ENCODE peak calls at places on chromosomes 1 and 21, in ten cellular contexts. One of them, this sample, is unnamed.

GRCh38 chr21:34029724-34030528 is 43.5 kb upstream of the MRPS6 start:
- DNase-seq in fibroblast of lung: peak; percentile 89
- DNase-seq in right atrium auricular region: peak; percentile 66
- DNase-seq in body of pancreas: peak; percentile 36
- DNase-seq in esophagus squamous epithelium: no peak
- DNase-seq in colonic mucosa: peak; percentile 38
- DNase-seq in ovary: no peak
- DNase-seq in CD8-positive, alpha-beta T cell: peak; percentile 18
- DNase-seq in endodermal cell: peak; percentile 87
- DNase-seq in GM23248: peak; percentile 91
- DNase-seq in this sample: peak; percentile 87

GRCh38 chr1:31762726-31763670 is 1.1 kb downstream of the ADGRB2 start:
- DNase-seq in fibroblast of lung: peak; percentile 37
- DNase-seq in right atrium auricular region: no peak
- DNase-seq in body of pancreas: peak; percentile 73
- DNase-seq in esophagus squamous epithelium: no peak
- DNase-seq in colonic mucosa: peak; percentile 56
- DNase-seq in ovary: peak; percentile 68
- DNase-seq in CD8-positive, alpha-beta T cell: peak; percentile 70
- DNase-seq in endodermal cell: peak; percentile 94
- DNase-seq in GM23248: peak; percentile 76
- DNase-seq in this sample: peak; percentile 93

GRCh38 chr1:101820080-101820479 is 176.6 kb downstream of the OLFM3 start:
- DNase-seq in fibroblast of lung: peak; percentile 4
- DNase-seq in right atrium auricular region: no peak
- DNase-seq in body of pancreas: no peak
- DNase-seq in esophagus squamous epithelium: no peak
- DNase-seq in colonic mucosa: no peak
- DNase-seq in ovary: no peak
- DNase-seq in CD8-positive, alpha-beta T cell: no peak
- DNase-seq in endodermal cell: peak; percentile 57
- DNase-seq in GM23248: peak; percentile 30
- DNase-seq in this sample: peak; percentile 40

GRCh38 chr1:179541774-179542173 is 34.0 kb downstream of the NPHS2 start:
- DNase-seq in fibroblast of lung: no peak
- DNase-seq in right atrium auricular region: no peak
- DNase-seq in body of pancreas: no peak
- DNase-seq in esophagus squamous epithelium: no peak
- DNase-seq in colonic mucosa: no peak
- DNase-seq in ovary: no peak
- DNase-seq in CD8-positive, alpha-beta T cell: no peak
- DNase-seq in endodermal cell: no peak
- DNase-seq in GM23248: no peak
- DNase-seq in this sample: no peak

GRCh38 chr1:198922638-198923430 is 284.0 kb downstream of the PTPRC start:
- DNase-seq in fibroblast of lung: peak; percentile 58
- DNase-seq in right atrium auricular region: no peak
- DNase-seq in body of pancreas: no peak
- DNase-seq in esophagus squamous epithelium: no peak
- DNase-seq in colonic mucosa: no peak
- DNase-seq in ovary: no peak
- DNase-seq in CD8-positive, alpha-beta T cell: no peak
- DNase-seq in endodermal cell: no peak
- DNase-seq in GM23248: no peak
- DNase-seq in this sample: no peak

GRCh38 chr1:12102066-12102465 is 39.0 kb downstream of the TNFRSF8 start:
- DNase-seq in fibroblast of lung: no peak
- DNase-seq in right atrium auricular region: no peak
- DNase-seq in body of pancreas: no peak
- DNase-seq in esophagus squamous epithelium: no peak
- DNase-seq in colonic mucosa: no peak
- DNase-seq in ovary: no peak
- DNase-seq in CD8-positive, alpha-beta T cell: no peak
- DNase-seq in endodermal cell: no peak
- DNase-seq in GM23248: no peak
- DNase-seq in this sample: no peak

GRCh38 chr1:201793306-201793925 is 35.5 kb upstream of the IPO9 start:
- DNase-seq in fibroblast of lung: no peak
- DNase-seq in right atrium auricular region: no peak
- DNase-seq in body of pancreas: no peak
- DNase-seq in esophagus squamous epithelium: no peak
- DNase-seq in colonic mucosa: no peak
- DNase-seq in ovary: no peak
- DNase-seq in CD8-positive, alpha-beta T cell: no peak
- DNase-seq in endodermal cell: no peak
- DNase-seq in GM23248: no peak
- DNase-seq in this sample: no peak

GRCh38 chr1:25157846-25158245 is 74.5 kb downstream of the SYF2 start:
- DNase-seq in fibroblast of lung: no peak
- DNase-seq in right atrium auricular region: no peak
- DNase-seq in body of pancreas: no peak
- DNase-seq in esophagus squamous epithelium: no peak
- DNase-seq in colonic mucosa: no peak
- DNase-seq in ovary: no peak
- DNase-seq in CD8-positive, alpha-beta T cell: no peak
- DNase-seq in endodermal cell: no peak
- DNase-seq in GM23248: no peak
- DNase-seq in this sample: no peak

GRCh38 chr1:211420389-211420788 is 71.6 kb downstream of the RD3 start:
- DNase-seq in fibroblast of lung: peak; percentile 54
- DNase-seq in right atrium auricular region: no peak
- DNase-seq in body of pancreas: no peak
- DNase-seq in esophagus squamous epithelium: no peak
- DNase-seq in colonic mucosa: no peak
- DNase-seq in ovary: no peak
- DNase-seq in CD8-positive, alpha-beta T cell: no peak
- DNase-seq in endodermal cell: peak; percentile 58
- DNase-seq in GM23248: peak; percentile 55
- DNase-seq in this sample: peak; percentile 61
- H3K4me3 ChIP-seq in fibroblast of lung: no peak overlapping the region
- H3K4me3 ChIP-seq in right atrium auricular region: no peak overlapping the region
- H3K4me3 ChIP-seq in body of pancreas: no peak overlapping the region
- H3K4me3 ChIP-seq in esophagus squamous epithelium: no peak overlapping the region
- H3K4me3 ChIP-seq in colonic mucosa: no peak overlapping the region
- H3K4me3 ChIP-seq in ovary: no peak overlapping the region
- H3K4me3 ChIP-seq in CD8-positive, alpha-beta T cell: no peak overlapping the region
- H3K4me3 ChIP-seq in endodermal cell: no peak overlapping the region
- H3K4me3 ChIP-seq in GM23248: no peak overlapping the region
- H3K4me3 ChIP-seq in this sample: no peak overlapping the region

GRCh38 chr1:202858306-202858705 is 30.6 kb downstream of the RABIF start:
- DNase-seq in fibroblast of lung: no peak
- DNase-seq in right atrium auricular region: peak; percentile 82
- DNase-seq in body of pancreas: peak; percentile 46
- DNase-seq in esophagus squamous epithelium: no peak
- DNase-seq in colonic mucosa: no peak
- DNase-seq in ovary: peak; percentile 73
- DNase-seq in CD8-positive, alpha-beta T cell: no peak
- DNase-seq in endodermal cell: no peak
- DNase-seq in GM23248: peak; percentile 74
- DNase-seq in this sample: peak; percentile 81

GRCh38 chr1:202861420-202862121 is 27.4 kb downstream of the RABIF start:
- DNase-seq in fibroblast of lung: peak; percentile 90
- DNase-seq in right atrium auricular region: peak; percentile 94
- DNase-seq in body of pancreas: peak; percentile 85
- DNase-seq in esophagus squamous epithelium: peak; percentile 34
- DNase-seq in colonic mucosa: peak; percentile 95
- DNase-seq in ovary: peak; percentile 90
- DNase-seq in CD8-positive, alpha-beta T cell: peak; percentile 34
- DNase-seq in endodermal cell: peak; percentile 98
- DNase-seq in GM23248: peak; percentile 95
- DNase-seq in this sample: peak; percentile 97

GRCh38 chr1:202860744-202861419 is 28.1 kb downstream of the RABIF start:
- DNase-seq in fibroblast of lung: peak; percentile 46
- DNase-seq in right atrium auricular region: no peak
- DNase-seq in body of pancreas: peak; percentile 71
- DNase-seq in esophagus squamous epithelium: no peak
- DNase-seq in colonic mucosa: peak; percentile 89
- DNase-seq in ovary: peak; percentile 62
- DNase-seq in CD8-positive, alpha-beta T cell: peak; percentile 21
- DNase-seq in endodermal cell: peak; percentile 94
- DNase-seq in GM23248: peak; percentile 56
- DNase-seq in this sample: peak; percentile 66

GRCh38 chr1:202858789-202859414 is 30.0 kb downstream of the RABIF start:
- DNase-seq in fibroblast of lung: no peak
- DNase-seq in right atrium auricular region: peak; percentile 62
- DNase-seq in body of pancreas: peak; percentile 17
- DNase-seq in esophagus squamous epithelium: no peak
- DNase-seq in colonic mucosa: no peak
- DNase-seq in ovary: peak; percentile 64
- DNase-seq in CD8-positive, alpha-beta T cell: no peak
- DNase-seq in endodermal cell: no peak
- DNase-seq in GM23248: peak; percentile 15
- DNase-seq in this sample: no peak

DNA sequence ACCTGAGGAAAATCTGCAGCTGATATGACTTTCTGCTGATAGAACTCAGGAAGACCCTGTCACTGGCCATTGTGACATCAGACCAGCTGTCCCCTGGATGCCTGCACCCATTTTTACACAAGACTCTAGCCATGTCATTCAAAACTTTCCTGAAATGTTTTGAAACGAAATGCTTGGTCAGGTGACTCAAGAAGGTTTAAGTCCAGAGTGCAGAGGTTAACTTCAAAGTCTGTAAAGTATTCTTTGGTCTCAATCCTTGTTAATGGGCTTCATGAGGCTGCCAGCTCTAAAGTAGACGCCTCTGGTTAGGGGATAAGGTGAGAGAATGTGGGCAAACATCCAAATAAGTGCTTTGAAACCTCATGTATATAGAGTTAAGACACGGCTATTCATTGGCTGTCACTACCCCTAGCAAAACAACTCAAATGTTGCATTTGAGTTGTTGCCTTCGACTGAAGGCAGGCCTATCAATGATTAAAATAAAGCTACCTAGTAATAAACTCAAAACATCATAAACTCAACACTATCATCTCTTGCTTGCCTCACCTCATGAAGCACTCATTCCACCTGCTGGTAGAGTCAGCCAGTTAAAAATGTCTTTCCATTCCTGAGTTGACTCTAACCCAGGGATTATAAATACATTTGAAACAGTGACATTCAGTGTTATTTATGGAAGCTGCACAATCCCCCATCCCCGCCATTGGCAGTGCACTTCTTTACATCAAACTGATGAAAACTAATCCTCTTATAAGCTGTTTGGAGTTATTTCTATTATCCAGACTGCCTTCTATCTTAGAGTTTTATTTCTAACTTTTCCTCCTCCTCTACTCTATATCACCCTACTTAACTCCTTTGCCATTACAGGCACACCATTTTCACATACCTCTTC is 26.0 kb downstream of the RABIF start:
- DNase-seq in fibroblast of lung: no peak
- DNase-seq in right atrium auricular region: no peak
- DNase-seq in body of pancreas: no peak
- DNase-seq in esophagus squamous epithelium: no peak
- DNase-seq in colonic mucosa: no peak
- DNase-seq in ovary: no peak
- DNase-seq in CD8-positive, alpha-beta T cell: no peak
- DNase-seq in endodermal cell: no peak
- DNase-seq in GM23248: no peak
- DNase-seq in this sample: no peak
- H3K27me3 ChIP-seq in fibroblast of lung: peaks cover 4% of the 10 kb centered on the region
- H3K27me3 ChIP-seq in right atrium auricular region: no peaks in the 10 kb centered on the region
- H3K27me3 ChIP-seq in body of pancreas: no peaks in the 10 kb centered on the region
- H3K27me3 ChIP-seq in esophagus squamous epithelium: no peaks in the 10 kb centered on the region
- H3K27me3 ChIP-seq in colonic mucosa: no peaks in the 10 kb centered on the region
- H3K27me3 ChIP-seq in ovary: no peaks in the 10 kb centered on the region
- H3K27me3 ChIP-seq in CD8-positive, alpha-beta T cell: peaks cover 6% of the 10 kb centered on the region
- H3K27me3 ChIP-seq in endodermal cell: peaks cover 19% of the 10 kb centered on the region
- H3K27me3 ChIP-seq in GM23248: peaks cover 13% of the 10 kb centered on the region
- H3K27me3 ChIP-seq in this sample: peaks cover 30% of the 10 kb centered on the region

DNA sequence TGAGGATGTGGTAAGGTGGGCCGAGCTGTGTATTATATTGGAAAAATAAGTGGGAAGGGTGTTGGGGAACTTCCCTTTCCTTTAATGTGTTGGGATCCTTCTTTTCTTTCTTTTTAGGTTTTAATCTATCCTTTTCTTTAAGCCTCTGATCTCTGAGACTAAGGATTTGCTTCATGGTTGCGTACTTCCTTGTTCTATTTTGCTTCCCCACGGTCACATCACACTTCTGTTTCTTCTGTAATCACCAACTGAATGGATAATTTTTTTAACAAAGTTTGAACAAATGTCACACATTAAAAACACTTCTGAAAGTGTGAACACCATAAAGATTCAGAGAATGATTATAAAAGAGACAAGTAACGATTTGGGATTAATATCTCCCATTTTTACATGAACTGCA is 17.4 kb downstream of the DMRTA2 start:
- DNase-seq in fibroblast of lung: no peak
- DNase-seq in right atrium auricular region: no peak
- DNase-seq in body of pancreas: no peak
- DNase-seq in esophagus squamous epithelium: no peak
- DNase-seq in colonic mucosa: no peak
- DNase-seq in ovary: no peak
- DNase-seq in CD8-positive, alpha-beta T cell: no peak
- DNase-seq in endodermal cell: no peak
- DNase-seq in GM23248: no peak
- DNase-seq in this sample: no peak
- H3K4me1 ChIP-seq in fibroblast of lung: no peaks in the 10 kb centered on the region
- H3K4me1 ChIP-seq in right atrium auricular region: no peaks in the 10 kb centered on the region
- H3K4me1 ChIP-seq in body of pancreas: no peaks in the 10 kb centered on the region
- H3K4me1 ChIP-seq in esophagus squamous epithelium: no peaks in the 10 kb centered on the region
- H3K4me1 ChIP-seq in colonic mucosa: no peaks in the 10 kb centered on the region
- H3K4me1 ChIP-seq in ovary: no peaks in the 10 kb centered on the region
- H3K4me1 ChIP-seq in CD8-positive, alpha-beta T cell: no peaks in the 10 kb centered on the region
- H3K4me1 ChIP-seq in endodermal cell: no peaks in the 10 kb centered on the region
- H3K4me1 ChIP-seq in GM23248: no peaks in the 10 kb centered on the region
- H3K4me1 ChIP-seq in this sample: no peaks in the 10 kb centered on the region

GRCh38 chr1:67733741-67734690 is 49.0 kb downstream of the GADD45A start:
- DNase-seq in fibroblast of lung: no peak
- DNase-seq in right atrium auricular region: no peak
- DNase-seq in body of pancreas: no peak
- DNase-seq in esophagus squamous epithelium: no peak
- DNase-seq in colonic mucosa: no peak
- DNase-seq in ovary: no peak
- DNase-seq in CD8-positive, alpha-beta T cell: no peak
- DNase-seq in endodermal cell: no peak
- DNase-seq in GM23248: no peak
- DNase-seq in this sample: no peak

GRCh38 chr1:67736750-67737149 is 51.7 kb downstream of the GADD45A start:
- DNase-seq in fibroblast of lung: no peak
- DNase-seq in right atrium auricular region: no peak
- DNase-seq in body of pancreas: no peak
- DNase-seq in esophagus squamous epithelium: no peak
- DNase-seq in colonic mucosa: no peak
- DNase-seq in ovary: no peak
- DNase-seq in CD8-positive, alpha-beta T cell: no peak
- DNase-seq in endodermal cell: no peak
- DNase-seq in GM23248: no peak
- DNase-seq in this sample: no peak

GRCh38 chr1:67737875-67738274 is 52.9 kb downstream of the GADD45A start:
- DNase-seq in fibroblast of lung: no peak
- DNase-seq in right atrium auricular region: no peak
- DNase-seq in body of pancreas: no peak
- DNase-seq in esophagus squamous epithelium: no peak
- DNase-seq in colonic mucosa: peak; percentile 7
- DNase-seq in ovary: no peak
- DNase-seq in CD8-positive, alpha-beta T cell: no peak
- DNase-seq in endodermal cell: no peak
- DNase-seq in GM23248: no peak
- DNase-seq in this sample: no peak

GRCh38 chr1:67735220-67735619 is 50.2 kb downstream of the GADD45A start:
- DNase-seq in fibroblast of lung: no peak
- DNase-seq in right atrium auricular region: no peak
- DNase-seq in body of pancreas: no peak
- DNase-seq in esophagus squamous epithelium: no peak
- DNase-seq in colonic mucosa: no peak
- DNase-seq in ovary: no peak
- DNase-seq in CD8-positive, alpha-beta T cell: no peak
- DNase-seq in endodermal cell: no peak
- DNase-seq in GM23248: peak; percentile 45
- DNase-seq in this sample: no peak

GRCh38 chr1:67735806-67736627 is 51.0 kb downstream of the GADD45A start:
- DNase-seq in fibroblast of lung: peak; percentile 97
- DNase-seq in right atrium auricular region: peak; percentile 77
- DNase-seq in body of pancreas: peak; percentile 43
- DNase-seq in esophagus squamous epithelium: peak; percentile 20
- DNase-seq in colonic mucosa: peak; percentile 85
- DNase-seq in ovary: peak; percentile 90
- DNase-seq in CD8-positive, alpha-beta T cell: peak; percentile 39
- DNase-seq in endodermal cell: no peak
- DNase-seq in GM23248: peak; percentile 95
- DNase-seq in this sample: peak; percentile 82
- H3K4me3 ChIP-seq in fibroblast of lung: no peak overlapping the region
- H3K4me3 ChIP-seq in right atrium auricular region: no peak overlapping the region
- H3K4me3 ChIP-seq in body of pancreas: no peak overlapping the region
- H3K4me3 ChIP-seq in esophagus squamous epithelium: no peak overlapping the region
- H3K4me3 ChIP-seq in colonic mucosa: no peak overlapping the region
- H3K4me3 ChIP-seq in ovary: peak overlapping the region; percentile 1
- H3K4me3 ChIP-seq in CD8-positive, alpha-beta T cell: peak overlapping the region; percentile 8
- H3K4me3 ChIP-seq in endodermal cell: no peak overlapping the region
- H3K4me3 ChIP-seq in GM23248: peak overlapping the region; percentile 45
- H3K4me3 ChIP-seq in this sample: peak overlapping the region; percentile 26